ENCODE peak calls at places on chromosomes 11 and 22, in nine cellular contexts. I is fibroblast of lung; Z is MV-4-11; D is activated CD4-positive, CD25-positive, alpha-beta regulatory T cell; Y is renal cortical epithelial cell; H is kidney tubule cell; Q is left ventricle myocardium inferior; A is H9; O is GM19239. W is an unnamed sample.
A peak's percentile ranks its signal among the peaks of the same experiment; 100 is the strongest.

GRCh38 chr11:129190087-129190486 is 2.0 kb downstream of the ARHGAP32 start:
- DNase-seq in Y (peak; percentile 39), H (peak; percentile 34), D (no peak), A (no peak), Q (no peak), Z (peak; percentile 2), O (no peak), I (no peak), W (peak; percentile 8)

GRCh38 chr22:38435010-38435409 is 20.0 kb downstream of the KCNJ4 start:
- DNase-seq in I (no peak), O (no peak), Q (no peak), Y (no peak), Z (no peak), D (no peak), H (no peak), A (peak; percentile 79), W (no peak)

GRCh38 chr22:35446365-35446764 is 46.4 kb downstream of the MCM5 start:
- DNase-seq in A (no peak), H (peak; percentile 62), D (no peak), Q (no peak), I (peak; percentile 97), O (no peak), Y (peak; percentile 78), Z (no peak), W (no peak)

GRCh38 chr11:70353329-70353728 is 45.0 kb upstream of the CTTN start:
- DNase-seq in Q (no peak), H (no peak), I (no peak), A (no peak), Y (no peak), D (no peak), O (no peak), Z (no peak), W (no peak)

GRCh38 chr11:12581923-12582322 is 92.3 kb upstream of the TEAD1 start:
- DNase-seq in D (no peak), H (peak; percentile 99), Q (no peak), Z (no peak), O (no peak), Y (peak; percentile 97), A (no peak), I (peak; percentile 95), W (no peak)

GRCh38 chr22:39908737-39909136 is 7.9 kb downstream of the GRAP2 start:
- DNase-seq in Q (no peak), Y (peak; percentile 30), Z (no peak), A (no peak), I (peak; percentile 17), D (no peak), H (peak; percentile 55), O (no peak), W (no peak)

GRCh38 chr22:40156001-40156516 is 21.7 kb upstream of the TNRC6B start:
- DNase-seq in I (peak; percentile 68), A (peak; percentile 69), O (no peak), H (peak; percentile 77), D (no peak), Z (peak; percentile 74), Y (peak; percentile 87), Q (no peak), W (peak; percentile 75)

GRCh38 chr11:82718307-82718706 is 15.4 kb downstream of the FAM181B start:
- DNase-seq in Q (no peak), A (peak; percentile 50), Z (peak; percentile 14), H (peak; percentile 53), D (no peak), I (peak; percentile 39), O (no peak), Y (peak; percentile 46), W (peak; percentile 8)

W was measured in HL-60.